ENCODE peak calls at places on chromosomes 13 and 19, in seven cellular contexts. W is coronary artery; K is CD8-positive, alpha-beta T cell; H is fibroblast of pulmonary artery; Z is tibial nerve; Q is NB4; E is Panc1. B is an unnamed sample.

GRCh38 chr19:10919352-10920287 is 8.8 kb downstream of the YIPF2 start:
- DNase-seq in E (no peak), H (no peak), Z (no peak), K (no peak), W (no peak), Q (no peak), B (no peak)

GRCh38 chr13:96781141-96781540 is 213.1 kb downstream of the OXGR1 start:
- DNase-seq in W (peak; percentile 80), Q (no peak), H (no peak), K (no peak), E (no peak), Z (peak; percentile 16), B (peak; percentile 66)

GRCh38 chr19:1284293-1284978 is 1.2 kb upstream of the EFNA2 start:
- DNase-seq in H (no peak), K (no peak), E (no peak), W (no peak), Q (no peak), Z (no peak), B (no peak)

GRCh38 chr19:47699360-47699917 is 13.8 kb upstream of the EHD2 start:
- DNase-seq in K (peak; percentile 15), W (no peak), Z (no peak), H (peak; percentile 41), Q (peak; percentile 82), E (no peak), B (peak; percentile 67)

GRCh38 chr13:75687145-75687763 is 51.1 kb downstream of the LMO7 start:
- DNase-seq in K (no peak), H (peak; percentile 71), E (no peak), Q (peak; percentile 37), Z (no peak), W (no peak), B (no peak)

GRCh38 chr19:2424686-2425621 is 2.4 kb downstream of the TIMM13 start:
- DNase-seq in Q (peak; percentile 68), H (peak; percentile 75), Z (no peak), W (no peak), E (no peak), K (no peak), B (no peak)

GRCh38 chr13:48291730-48292129 is 11.8 kb upstream of the RB1 start:
- DNase-seq in Q (no peak), K (no peak), W (no peak), E (no peak), Z (no peak), H (no peak), B (no peak)

GRCh38 chr19:43467730-43468129 is 2.3 kb upstream of the LYPD3 start:
- DNase-seq in H (peak; percentile 66), Q (peak; percentile 33), W (no peak), K (no peak), E (no peak), Z (no peak), B (no peak)

GRCh38 chr13:95235199-95235726 is 66.0 kb downstream of the ABCC4 start:
- DNase-seq in Z (no peak), H (no peak), Q (no peak), E (no peak), W (no peak), K (no peak), B (no peak)

GRCh38 chr19:43820098-43820860 is 6.8 kb upstream of the ZNF283 start:
- DNase-seq in W (no peak), E (no peak), Z (no peak), H (peak; percentile 67), K (no peak), Q (no peak), B (no peak)

GRCh38 chr19:19613456-19613855 is 5.0 kb downstream of the PBX4 start:
- DNase-seq in Z (no peak), Q (no peak), W (no peak), K (no peak), E (no peak), H (no peak), B (no peak)

GRCh38 chr13:45872574-45872973 is 21.0 kb upstream of the SIAH3 start:
- DNase-seq in W (no peak), E (no peak), K (no peak), H (no peak), Z (no peak), Q (no peak), B (no peak)

GRCh38 chr13:111954681-111955411 is 112.1 kb upstream of the SOX1 start:
- DNase-seq in E (no peak), Q (peak; percentile 91), K (no peak), W (no peak), Z (no peak), H (no peak), B (no peak)

GRCh38 chr13:108947551-108948030 is 318.2 kb downstream of the MYO16 start:
- DNase-seq in E (no peak), K (no peak), H (peak; percentile 11), W (no peak), Q (no peak), Z (peak; percentile 68), B (peak; percentile 70)

DNA sequence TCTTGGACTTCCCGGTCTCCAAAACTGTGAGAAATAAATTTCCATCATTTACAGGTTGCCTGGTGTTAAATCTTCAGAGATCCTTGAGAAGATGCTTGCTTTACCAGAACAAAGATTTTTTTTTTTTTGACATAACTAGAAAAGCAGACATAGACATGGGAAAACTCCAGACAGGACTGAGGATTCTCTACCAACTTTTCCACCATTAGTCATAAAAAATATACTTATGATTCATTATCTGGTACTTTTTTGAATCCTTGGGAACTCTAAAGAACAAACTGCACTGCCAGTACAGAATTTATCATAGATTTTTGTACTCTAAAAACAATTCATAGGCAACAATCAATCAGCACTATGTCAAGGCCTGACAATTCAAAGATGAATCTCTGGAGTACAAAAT is 487.6 kb downstream of the EFNB2 start:
- DNase-seq in K (no peak), Z (no peak), E (no peak), H (no peak), Q (no peak), W (no peak), B (no peak)
- TF ChIP-seq CTCF in K (no peak), Z (no peak), E (no peak), H (no peak), Q (no peak), W (no peak), B (no peak)

GRCh38 chr19:56725829-56726424 is 54.4 kb upstream of the ZNF835 start:
- DNase-seq in Z (no peak), Q (peak; percentile 5), H (peak; percentile 1), E (no peak), K (no peak), W (no peak), B (no peak)
- TF ChIP-seq CTCF in Z (peak; percentile 30), Q (peak; percentile 20), H (no peak), E (peak; percentile 67), K (no peak), W (no peak), B (no peak)

GRCh38 chr13:67642638-67643037 is 412.5 kb upstream of the PCDH9 start:
- DNase-seq in H (no peak), Q (peak; percentile 15), W (no peak), Z (no peak), E (no peak), K (no peak), B (no peak)

DNA sequence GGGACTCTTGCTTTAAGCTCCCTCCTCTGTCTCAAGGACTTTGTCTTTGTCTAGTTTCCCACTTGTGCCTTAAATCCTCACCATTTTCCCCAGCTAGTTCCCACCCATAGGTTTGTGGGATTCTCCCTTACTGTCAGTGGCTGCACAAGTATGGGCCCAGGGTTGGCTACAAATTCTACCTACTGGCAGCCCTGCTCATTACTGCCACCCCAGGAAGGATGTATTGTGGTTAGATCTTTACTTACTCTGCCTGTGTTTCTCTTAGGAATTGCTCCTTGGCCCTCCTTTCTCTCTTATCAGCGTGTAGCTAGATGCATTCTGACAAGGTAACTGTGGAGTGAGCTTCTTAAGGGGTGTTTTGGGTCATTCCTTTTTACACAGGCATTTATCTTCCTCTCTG is 413.5 kb upstream of the PCDH9 start:
- DNase-seq in H (no peak), W (no peak), E (no peak), Z (no peak), K (no peak), Q (no peak), B (no peak)
- TF ChIP-seq CTCF in H (no peak), W (no peak), E (no peak), Z (no peak), K (no peak), Q (no peak), B (no peak)

GRCh38 chr13:49559006-49559405 is 26.4 kb downstream of the RCBTB1 start:
- DNase-seq in W (no peak), E (no peak), H (no peak), Z (no peak), K (no peak), Q (no peak), B (no peak)

GRCh38 chr13:49561064-49561410 is 24.3 kb downstream of the RCBTB1 start:
- DNase-seq in Z (no peak), K (no peak), H (no peak), W (no peak), E (no peak), Q (no peak), B (no peak)

GRCh38 chr13:49563513-49563912 is 21.8 kb downstream of the RCBTB1 start:
- DNase-seq in E (no peak), W (no peak), K (no peak), H (peak; percentile 51), Q (no peak), Z (no peak), B (no peak)

DNA sequence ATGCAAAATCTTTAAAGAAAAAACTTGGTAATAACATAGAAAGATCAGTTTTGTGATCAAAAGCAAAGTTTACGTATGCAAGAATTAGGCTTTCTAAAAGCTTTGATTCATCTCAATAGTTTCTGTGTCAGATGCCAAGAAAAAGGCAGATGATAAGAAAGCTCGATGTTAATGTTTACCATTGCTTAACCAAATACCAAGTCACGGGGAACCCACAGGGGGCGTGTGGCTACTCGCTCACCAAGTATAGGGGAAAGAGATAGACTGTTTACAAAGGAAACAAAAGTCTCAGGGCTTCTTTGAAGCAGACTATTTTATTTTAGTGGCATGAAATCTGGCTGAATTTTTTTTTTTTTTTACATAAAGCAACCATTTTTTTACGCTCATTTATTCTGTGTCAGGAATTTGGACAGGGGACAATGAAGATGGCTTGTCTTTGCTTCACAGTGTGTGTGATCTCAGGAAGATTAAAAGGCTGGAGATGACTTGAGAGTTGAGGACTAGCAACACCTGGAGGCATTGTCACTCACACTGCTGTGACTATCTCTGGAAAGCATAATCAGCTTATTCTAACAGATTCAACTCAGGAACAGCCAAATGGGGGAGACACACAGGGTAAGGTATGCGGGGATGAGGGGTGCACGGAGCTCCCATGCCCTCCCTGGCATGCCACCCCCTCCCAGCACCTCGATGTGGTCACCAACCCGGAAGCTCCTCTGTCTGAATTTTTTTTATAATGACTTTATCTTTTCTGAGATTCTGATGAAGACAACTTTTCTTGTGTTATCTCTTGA is 24.9 kb downstream of the RCBTB1 start:
- DNase-seq in K (no peak), H (peak; percentile 31), Q (no peak), Z (no peak), W (no peak), E (no peak), B (no peak)
- TF ChIP-seq CTCF in K (no peak), H (peak; percentile 24), Q (no peak), Z (no peak), W (no peak), E (peak; percentile 10), B (no peak)

DNA sequence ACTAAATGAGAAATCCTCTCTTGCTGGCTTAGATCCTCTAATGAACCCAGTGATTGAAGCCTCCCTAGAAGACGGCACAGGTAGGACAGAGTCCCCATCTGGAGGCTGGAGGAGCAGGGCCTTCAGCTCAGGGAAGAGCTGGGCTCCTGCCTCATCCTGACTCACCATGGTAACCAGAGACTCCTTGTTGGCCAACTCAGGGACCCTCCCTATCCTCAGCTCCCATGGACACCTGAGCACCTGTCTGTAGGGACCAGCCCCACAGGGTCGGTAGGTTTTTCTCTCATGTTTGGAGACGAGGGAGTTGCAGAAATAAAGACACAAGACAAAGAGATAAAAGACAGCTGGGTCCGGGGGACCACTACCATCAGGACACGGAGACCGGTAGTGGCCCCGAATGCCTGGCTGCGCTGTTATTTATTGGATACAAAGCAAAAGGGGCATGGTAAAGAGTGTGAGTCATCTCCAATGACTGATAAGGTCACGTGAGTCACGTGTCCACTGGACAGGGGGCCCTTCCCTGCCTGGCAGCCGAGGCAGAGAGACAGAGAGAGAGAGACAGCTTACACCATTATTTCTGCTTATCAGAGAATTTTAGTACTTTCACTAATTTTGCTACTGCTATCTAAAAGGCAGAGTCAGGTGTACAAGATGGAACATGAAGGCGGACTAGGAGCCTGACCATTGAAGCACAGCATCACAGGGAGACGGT is 26.6 kb downstream of the SIGLEC7 start:
- DNase-seq in E (no peak), Z (no peak), K (no peak), H (no peak), W (no peak), Q (no peak), B (no peak)
- TF ChIP-seq CTCF in E (no peak), Z (no peak), K (no peak), H (no peak), W (no peak), Q (no peak), B (no peak)

B was measured in tibial artery.